ENCODE peak calls at places on chromosomes 5 and 9, in five cellular contexts. G is omental fat pad, K is fibroblast of lung, Y is epithelial cell of esophagus, Q is astrocyte. X is an unnamed sample.

GRCh38 chr5:179872356-179873160 is 13.9 kb upstream of the MRNIP start:
- DNase-seq in Q (no peak), Y (no peak), K (no peak), G (no peak), X (no peak)

GRCh38 chr9:2916382-2916985 is 72.6 kb upstream of the PUM3 start:
- DNase-seq in K (no peak), Y (no peak), G (no peak), Q (no peak), X (no peak)

GRCh38 chr9:112348257-112348992 is 15.0 kb upstream of the PTBP3 start:
- DNase-seq in G (peak; percentile 79), Q (peak; percentile 55), K (peak; percentile 71), Y (peak; percentile 59), X (peak; percentile 53)

GRCh38 chr9:110532908-110533665 is 46.5 kb downstream of the SVEP1 start:
- DNase-seq in K (no peak), Q (peak; percentile 16), Y (peak; percentile 33), G (no peak), X (no peak)

GRCh38 chr9:109286981-109287380 is 33.9 kb downstream of the EPB41L4B start:
- DNase-seq in Q (peak; percentile 38), G (no peak), Y (no peak), K (peak; percentile 49), X (no peak)

GRCh38 chr5:180799194-180799593 is 3.4 kb downstream of the MGAT1 start:
- DNase-seq in G (no peak), Y (peak; percentile 49), K (no peak), Q (no peak), X (no peak)

GRCh38 chr5:143642791-143643190 is 169.2 kb upstream of the HMHB1 start:
- DNase-seq in Q (peak; percentile 30), K (peak; percentile 38), G (no peak), Y (no peak), X (no peak)

GRCh38 chr9:3441197-3441816 is 84.5 kb downstream of the RFX3 start:
- DNase-seq in Q (peak; percentile 39), Y (peak; percentile 81), G (no peak), K (peak; percentile 58), X (no peak)

GRCh38 chr5:10633271-10634049 is 69.6 kb downstream of the ANKRD33B start:
- DNase-seq in G (no peak), K (no peak), Q (no peak), Y (no peak), X (no peak)

GRCh38 chr5:32443145-32443540 is 1.4 kb downstream of the ZFR start:
- DNase-seq in Y (peak; percentile 36), Q (peak; percentile 16), K (peak; percentile 47), G (no peak), X (no peak)

GRCh38 chr5:62578540-62578939 is at the start of gene LRRC70:
- DNase-seq in G (no peak), K (peak; percentile 63), Q (peak; percentile 57), Y (no peak), X (no peak)

GRCh38 chr9:113309204-113309813 is 6.1 kb upstream of the RNF183 start:
- DNase-seq in G (no peak), K (peak; percentile 23), Q (peak; percentile 9), Y (peak; percentile 60), X (no peak)

GRCh38 chr5:52725065-52725746 is 62.5 kb upstream of the ITGA1 start:
- DNase-seq in Y (peak; percentile 95), G (no peak), K (peak; percentile 20), Q (peak; percentile 16), X (no peak)

DNA sequence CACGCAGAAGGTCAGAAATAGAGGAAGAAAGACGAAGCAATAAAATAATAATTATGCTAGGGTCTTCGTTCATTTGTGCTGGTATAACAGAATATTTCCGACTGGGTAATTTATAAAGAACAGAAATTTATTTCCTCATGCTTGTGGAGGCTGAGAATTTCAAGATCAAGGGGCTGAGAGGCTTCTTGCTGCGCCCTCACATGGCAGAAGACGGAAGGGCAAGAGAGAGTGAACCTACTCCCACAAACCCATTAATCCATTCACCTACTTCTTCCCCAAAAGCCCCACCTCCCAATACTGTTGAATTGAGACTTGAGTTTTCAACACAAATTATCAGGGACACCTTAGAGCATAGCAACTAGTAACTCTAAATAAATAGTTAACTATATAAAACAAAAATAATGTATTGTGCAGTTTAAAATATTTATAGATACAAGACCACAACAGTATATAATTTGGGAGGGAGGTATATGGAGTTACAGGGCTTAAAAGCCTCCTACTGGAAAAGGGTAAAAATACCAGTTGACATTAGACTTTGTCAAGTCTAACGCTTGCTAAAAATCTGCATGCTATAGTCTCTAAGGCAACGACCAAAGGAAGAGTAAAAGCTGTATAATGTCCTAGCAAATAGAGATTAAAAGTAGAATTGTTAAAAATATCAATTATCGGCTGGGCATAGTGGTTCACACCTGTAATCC is 40.3 kb upstream of the NAA35 start:
- DNase-seq in K (peak; percentile 15), Y (peak; percentile 63), G (no peak), Q (peak; percentile 4), X (no peak)
- TF ChIP-seq CTCF in K (peak; percentile 35), Y (peak; percentile 92), G (no peak), Q (peak; percentile 43), X (no peak)

DNA sequence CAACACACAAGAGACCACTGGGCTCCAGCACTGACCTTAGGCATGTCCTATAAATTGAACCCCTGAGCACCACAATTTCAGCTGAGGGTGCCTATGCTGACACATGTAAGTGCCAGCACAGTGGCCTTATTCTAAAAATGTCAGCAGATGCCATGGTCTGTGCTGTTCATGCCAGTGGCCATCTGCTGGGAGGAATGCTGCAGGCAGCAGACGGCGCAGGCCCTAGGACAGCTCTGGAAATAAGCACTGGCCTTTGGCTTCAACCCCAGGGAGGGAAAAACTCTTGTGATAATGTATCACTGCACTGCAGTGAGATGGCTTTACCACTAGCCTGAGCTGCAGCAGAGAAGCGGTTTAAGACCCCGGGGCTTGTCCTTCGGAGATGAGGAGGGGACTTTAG is 98.5 kb downstream of the SYK start:
- DNase-seq in K (no peak), G (no peak), Y (no peak), Q (no peak), X (no peak)
- TF ChIP-seq CTCF in K (peak; percentile 28), G (no peak), Y (no peak), Q (no peak), X (no peak)

DNA sequence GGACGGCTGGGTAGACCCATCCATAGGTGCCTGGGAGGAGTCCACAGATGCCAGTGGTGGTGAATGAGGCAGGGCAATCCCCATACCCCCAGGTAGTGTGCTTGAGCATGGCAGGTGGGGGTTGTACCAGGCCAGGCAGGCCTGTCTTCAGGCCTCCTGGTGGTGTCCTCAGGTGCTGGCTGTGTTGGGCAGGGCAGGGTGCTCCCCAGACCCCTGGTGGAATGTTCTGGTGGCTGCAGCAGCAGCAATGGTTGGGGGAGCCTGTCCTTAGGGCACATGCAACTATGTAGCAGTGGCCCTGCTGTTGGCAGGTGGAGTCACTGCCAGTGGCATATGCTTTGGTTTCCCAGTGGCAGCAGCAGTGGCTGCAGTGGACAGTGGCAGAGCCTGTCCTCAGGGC is 10.0 kb downstream of the ALG2 start:
- DNase-seq in Q (no peak), K (no peak), G (no peak), Y (no peak), X (no peak)
- TF ChIP-seq CTCF in Q (no peak), K (no peak), G (no peak), Y (no peak), X (no peak)

GRCh38 chr9:95086564-95086955 is 230.9 kb downstream of the FANCC start:
- DNase-seq in G (no peak), Y (no peak), Q (no peak), K (no peak), X (no peak)
- TF ChIP-seq CTCF in G (no peak), Y (no peak), Q (no peak), K (no peak), X (no peak)

DNA sequence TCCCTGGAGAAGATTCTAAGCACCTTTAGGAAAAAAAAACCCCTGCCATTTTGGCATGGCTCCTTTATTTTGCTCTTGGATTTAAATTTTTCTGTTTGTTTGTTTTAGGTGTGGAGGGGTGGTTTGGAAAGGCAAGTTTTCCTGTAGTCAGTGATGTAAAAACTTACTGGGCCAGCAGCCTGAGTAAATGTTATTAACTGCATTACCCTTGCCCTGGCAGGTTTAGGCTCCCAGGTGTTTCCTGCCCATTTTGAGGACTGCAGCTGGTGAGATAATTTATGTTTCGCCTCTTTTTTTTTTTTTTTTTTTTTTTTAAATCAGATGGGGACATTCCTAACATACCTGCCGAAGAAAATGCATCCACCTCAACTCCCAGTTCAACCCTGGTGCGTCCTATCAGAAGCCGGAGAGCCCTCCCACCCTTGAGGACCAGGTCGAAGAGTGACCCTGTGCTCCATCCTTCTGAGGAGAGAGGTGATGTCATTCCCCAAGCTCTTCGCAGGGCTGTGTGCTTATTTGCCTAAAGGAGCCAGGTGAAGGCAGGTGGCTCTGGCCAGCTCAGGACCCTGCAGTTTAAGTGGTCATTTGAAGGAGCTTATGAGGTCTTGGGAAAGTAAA is 60.6 kb downstream of the ENTREP1 start:
- DNase-seq in G (no peak), K (no peak), Q (no peak), Y (peak; percentile 28), X (no peak)
- TF ChIP-seq CTCF in G (no peak), K (no peak), Q (no peak), Y (no peak), X (no peak)

DNA sequence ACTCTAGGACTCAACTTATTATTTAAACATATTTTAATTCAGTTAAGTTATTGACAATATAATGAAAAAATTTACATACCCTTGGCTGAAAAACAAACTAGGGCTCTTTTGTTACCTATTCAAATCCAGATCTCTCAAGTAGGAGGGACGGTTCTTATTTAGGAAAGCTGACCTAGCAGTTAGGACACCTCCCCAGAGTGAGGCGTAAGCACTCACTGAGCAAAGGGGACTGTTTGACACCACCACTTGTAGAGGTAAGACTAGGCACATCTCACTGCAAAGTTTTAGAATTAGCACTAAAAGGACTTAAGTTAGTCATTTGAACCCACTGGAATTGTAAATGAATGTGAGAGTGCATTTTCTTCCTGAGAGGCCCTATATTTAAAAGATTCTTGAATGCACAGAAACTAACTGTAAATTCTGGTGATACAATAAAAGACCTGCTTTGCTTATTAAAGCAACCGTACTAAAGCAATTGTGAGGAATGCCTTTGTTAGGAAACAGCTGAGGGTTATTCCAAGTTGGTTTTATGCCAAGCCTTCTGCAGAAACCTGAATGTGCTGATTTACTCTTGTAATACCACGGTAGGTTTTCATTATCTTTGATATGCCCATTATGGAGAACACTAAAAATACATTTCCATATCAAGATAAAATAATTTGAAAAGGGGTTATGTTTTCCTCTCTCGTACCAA is 16.2 kb downstream of the HACD4 start:
- DNase-seq in Q (no peak), G (no peak), Y (no peak), K (peak; percentile 10), X (no peak)
- TF ChIP-seq CTCF in Q (no peak), G (no peak), Y (no peak), K (no peak), X (no peak)